ENCODE peak calls at places on chromosomes 13 and 19, in ten cellular contexts. S is esophagus squamous epithelium, B is PC-9, D is body of pancreas, F is pancreas, K is uterus, T is GM23338, M is cardiac muscle cell, Z is psoas muscle, X is ascending aorta. O is an unnamed sample. For H3K4me1, the result is how much of the 10 kb centered on the place peaks cover.

GRCh38 chr19:50214699-50215543 is 11.5 kb downstream of the MYH14 start:
- DNase-seq in S (no peak), B (peak), D (peak), F (peak), K (no peak), T (peak), M (no peak), Z (no peak), X (no peak), O (no peak)

GRCh38 chr19:38047048-38047435 is 140.0 kb downstream of the SIPA1L3 start:
- DNase-seq in S (no peak), B (no peak), D (no peak), F (no peak), K (no peak), T (no peak), M (no peak), Z (no peak), X (no peak), O (no peak)

GRCh38 chr19:7969560-7969949 is 26.1 kb upstream of the TIMM44 start:
- DNase-seq in S (no peak), B (no peak), D (no peak), F (no peak), K (no peak), T (peak), M (no peak), Z (no peak), X (no peak), O (no peak)

GRCh38 chr19:2887391-2887914 is 13.3 kb upstream of the ZNF57 start:
- DNase-seq in S (no peak), B (peak), D (no peak), F (no peak), K (no peak), T (peak), M (peak), Z (no peak), X (no peak), O (no peak)

GRCh38 chr13:99057310-99057975 is 79.6 kb upstream of the DOCK9 start:
- DNase-seq in S (no peak), B (peak), D (no peak), F (no peak), K (peak), T (no peak), M (no peak), Z (no peak), X (no peak), O (no peak)

GRCh38 chr19:45322311-45322710 is 364 bp downstream of the CKM start:
- DNase-seq in S (no peak), B (no peak), D (no peak), F (no peak), K (no peak), T (no peak), M (peak), Z (peak), X (no peak), O (no peak)

GRCh38 chr19:51959791-51960190 is 26.8 kb downstream of the ZNF350 start:
- DNase-seq in S (no peak), B (no peak), D (no peak), F (no peak), K (no peak), T (no peak), M (no peak), Z (no peak), X (no peak), O (no peak)

GRCh38 chr13:107534548-107534947 is 680.8 kb downstream of the LIG4 start:
- DNase-seq in S (no peak), B (no peak), D (no peak), F (no peak), K (no peak), T (no peak), M (no peak), Z (no peak), X (no peak), O (no peak)

GRCh38 chr13:110329798-110330461 is 22.8 kb downstream of the COL4A2 start:
- DNase-seq in S (no peak), B (no peak), D (no peak), F (no peak), K (no peak), T (no peak), M (no peak), Z (no peak), X (no peak), O (no peak)

GRCh38 chr13:40341086-40341471 is 325.4 kb downstream of the FOXO1 start:
- DNase-seq in S (no peak), B (no peak), D (no peak), F (no peak), K (no peak), T (peak), M (no peak), Z (no peak), X (no peak), O (no peak)

GRCh38 chr19:48970923-48971395 is 5.8 kb downstream of the FTL start:
- DNase-seq in S (no peak), B (peak), D (peak), F (no peak), K (peak), T (peak), M (peak), Z (peak), X (no peak), O (no peak)

GRCh38 chr13:95300625-95301134 is 571 bp downstream of the ABCC4 start:
- DNase-seq in S (no peak), B (no peak), D (peak), F (peak), K (peak), T (peak), M (peak), Z (peak), X (no peak), O (no peak)

GRCh38 chr19:48363500-48363809 is 285 bp downstream of the TMEM143 start:
- DNase-seq in S (no peak), B (no peak), D (no peak), F (peak), K (no peak), T (peak), M (no peak), Z (no peak), X (no peak), O (no peak)

GRCh38 chr13:51067376-51068125 is 43.5 kb downstream of the C13orf42 start:
- DNase-seq in S (no peak), B (no peak), D (no peak), F (no peak), K (no peak), T (no peak), M (no peak), Z (no peak), X (no peak), O (no peak)

GRCh38 chr19:46000497-46001246 is 5.4 kb downstream of the CCDC61 start:
- DNase-seq in S (no peak), B (no peak), D (peak), F (peak), K (no peak), T (peak), M (peak), Z (peak), X (no peak), O (no peak)

GRCh38 chr19:38266981-38267597 is 2.7 kb downstream of the SPINT2 start:
- DNase-seq in S (no peak), B (peak), D (no peak), F (no peak), K (no peak), T (no peak), M (no peak), Z (no peak), X (no peak), O (no peak)

GRCh38 chr19:31304877-31305312 is 44.3 kb downstream of the TSHZ3 start:
- DNase-seq in S (no peak), B (no peak), D (no peak), F (no peak), K (no peak), T (no peak), M (no peak), Z (no peak), X (no peak), O (no peak)

GRCh38 chr19:5987077-5987818 is 9.3 kb upstream of the RANBP3 start:
- DNase-seq in S (no peak), B (peak), D (peak), F (peak), K (peak), T (peak), M (peak), Z (peak), X (peak), O (no peak)

GRCh38 chr19:20661150-20661819 is at the start of gene ZNF626:
- DNase-seq in S (peak), B (peak), D (peak), F (peak), K (peak), T (peak), M (peak), Z (peak), X (peak), O (peak)

GRCh38 chr19:43642531-43642930 is 2.9 kb upstream of the CADM4 start:
- DNase-seq in S (no peak), B (no peak), D (no peak), F (no peak), K (no peak), T (no peak), M (no peak), Z (no peak), X (no peak), O (no peak)

GRCh38 chr13:113209880-113210421 is 538 bp downstream of the CUL4A start:
- DNase-seq in S (no peak), B (peak), D (peak), F (peak), K (peak), T (peak), M (peak), Z (peak), X (no peak), O (no peak)

GRCh38 chr13:113210834-113211233 is 1.4 kb downstream of the CUL4A start:
- DNase-seq in S (no peak), B (peak), D (no peak), F (no peak), K (no peak), T (no peak), M (no peak), Z (no peak), X (no peak), O (no peak)

GRCh38 chr13:113209336-113209879 is at the start of gene CUL4A:
- DNase-seq in S (no peak), B (peak), D (peak), F (peak), K (peak), T (peak), M (peak), Z (peak), X (no peak), O (no peak)

GRCh38 chr13:113208424-113209335 is at the start of gene PCID2:
- DNase-seq in S (peak), B (peak), D (peak), F (peak), K (peak), T (peak), M (peak), Z (peak), X (peak), O (peak)

GRCh38 chr13:113211774-113212173 is 2.4 kb downstream of the CUL4A start:
- DNase-seq in S (no peak), B (peak), D (no peak), F (no peak), K (no peak), T (peak), M (no peak), Z (no peak), X (no peak), O (no peak)
- TF ChIP-seq CTCF in S (no peak), B (no peak), D (no peak), F (no peak), K (no peak), T (peak), M (no peak), Z (no peak), X (no peak), O (no peak)

GRCh38 chr13:80447747-80448146 is 106.8 kb upstream of the SPRY2 start:
- DNase-seq in S (no peak), B (no peak), D (no peak), F (no peak), K (no peak), T (no peak), M (no peak), Z (no peak), X (no peak), O (no peak)
- H3K4me1 ChIP-seq in S (under half), B (under half), D (under half), F (under half), K (under half), T (under half), M (under half), Z (under half), X (under half), O (under half)

GRCh38 chr19:30253581-30253996 is 118.6 kb upstream of the ZNF536 start:
- DNase-seq in S (no peak), B (no peak), D (no peak), F (no peak), K (no peak), T (no peak), M (no peak), Z (no peak), X (no peak), O (no peak)
- TF ChIP-seq CTCF in S (no peak), B (no peak), D (no peak), F (no peak), K (no peak), T (no peak), M (no peak), Z (no peak), X (no peak), O (no peak)

DNA sequence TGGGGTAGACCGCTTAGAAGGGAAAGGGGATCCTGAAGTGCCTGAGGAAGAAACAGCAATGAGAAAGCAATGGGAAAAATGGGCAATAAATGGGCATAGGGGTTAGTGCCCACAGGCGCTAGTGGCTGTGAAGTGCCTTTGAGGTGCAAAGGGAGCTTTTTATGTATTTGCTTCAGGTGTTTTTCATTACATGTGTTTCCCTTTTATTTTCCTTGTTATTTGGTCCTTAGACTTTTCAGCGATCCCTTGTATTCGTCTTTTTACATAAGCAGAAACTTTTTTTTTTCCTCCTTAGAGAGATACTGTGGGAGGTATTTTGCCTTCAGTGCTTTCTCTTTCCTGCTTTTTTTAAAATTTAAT is 19.6 kb downstream of the NFIX start:
- DNase-seq in S (no peak), B (no peak), D (no peak), F (no peak), K (no peak), T (peak), M (no peak), Z (no peak), X (no peak), O (no peak)
- H3K4me1 ChIP-seq in S (half or more), B (under half), D (under half), F (under half), K (under half), T (half or more), M (under half), Z (half or more), X (half or more), O (half or more)

DNA sequence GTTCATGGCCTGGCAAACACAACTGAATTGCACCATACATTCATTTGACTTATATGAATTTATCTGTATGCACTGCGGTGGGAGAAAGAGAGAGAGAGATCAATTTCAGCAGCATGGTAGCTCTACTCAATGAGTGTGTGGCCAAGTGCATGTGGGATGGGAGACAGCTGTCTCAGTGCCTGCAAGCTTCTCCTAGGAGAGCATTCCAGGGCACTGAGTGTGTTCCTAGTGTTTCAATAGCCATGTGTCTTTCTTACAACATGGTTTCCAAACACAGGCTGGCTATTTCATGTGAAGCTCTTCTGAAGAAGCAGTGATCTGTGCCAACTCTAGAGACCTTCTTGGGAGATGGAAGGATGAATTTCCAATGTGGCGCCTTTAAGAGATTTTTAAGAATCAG is 43.5 kb downstream of the NEK5 start:
- DNase-seq in S (no peak), B (no peak), D (no peak), F (no peak), K (no peak), T (no peak), M (no peak), Z (no peak), X (no peak), O (no peak)
- TF ChIP-seq CTCF in S (no peak), B (no peak), D (no peak), F (no peak), K (no peak), T (no peak), M (no peak), Z (no peak), X (no peak), O (no peak)

GRCh38 chr19:15253513-15253912 is 21.3 kb upstream of the EPHX3 start:
- DNase-seq in S (no peak), B (no peak), D (no peak), F (no peak), K (peak), T (no peak), M (no peak), Z (no peak), X (no peak), O (no peak)

GRCh38 chr19:15251749-15252397 is 19.6 kb upstream of the EPHX3 start:
- DNase-seq in S (no peak), B (peak), D (peak), F (peak), K (peak), T (peak), M (peak), Z (peak), X (peak), O (peak)

GRCh38 chr19:15251010-15251748 is 18.9 kb upstream of the EPHX3 start:
- DNase-seq in S (no peak), B (no peak), D (no peak), F (no peak), K (peak), T (no peak), M (no peak), Z (peak), X (no peak), O (peak)

GRCh38 chr19:15253076-15253475 is 20.8 kb upstream of the EPHX3 start:
- DNase-seq in S (no peak), B (no peak), D (no peak), F (no peak), K (no peak), T (no peak), M (no peak), Z (no peak), X (no peak), O (no peak)

GRCh38 chr19:15252398-15253018 is 20.3 kb upstream of the EPHX3 start:
- DNase-seq in S (no peak), B (no peak), D (no peak), F (no peak), K (no peak), T (peak), M (no peak), Z (no peak), X (no peak), O (no peak)
- H3K4me1 ChIP-seq in S (half or more), B (under half), D (half or more), F (under half), K (under half), T (under half), M (under half), Z (half or more), X (half or more), O (half or more)

GRCh38 chr19:13068064-13068807 is 34.4 kb downstream of the LYL1 start:
- DNase-seq in S (no peak), B (no peak), D (no peak), F (no peak), K (no peak), T (no peak), M (no peak), Z (no peak), X (no peak), O (no peak)

GRCh38 chr19:13071444-13072205 is 31.0 kb downstream of the LYL1 start:
- DNase-seq in S (no peak), B (no peak), D (no peak), F (no peak), K (no peak), T (no peak), M (no peak), Z (no peak), X (no peak), O (no peak)

GRCh38 chr19:13066933-13067831 is 35.5 kb downstream of the LYL1 start:
- DNase-seq in S (no peak), B (no peak), D (no peak), F (no peak), K (no peak), T (no peak), M (no peak), Z (no peak), X (no peak), O (no peak)

GRCh38 chr19:13070425-13071140 is 32.1 kb downstream of the LYL1 start:
- DNase-seq in S (no peak), B (no peak), D (no peak), F (no peak), K (no peak), T (no peak), M (no peak), Z (peak), X (no peak), O (no peak)

DNA sequence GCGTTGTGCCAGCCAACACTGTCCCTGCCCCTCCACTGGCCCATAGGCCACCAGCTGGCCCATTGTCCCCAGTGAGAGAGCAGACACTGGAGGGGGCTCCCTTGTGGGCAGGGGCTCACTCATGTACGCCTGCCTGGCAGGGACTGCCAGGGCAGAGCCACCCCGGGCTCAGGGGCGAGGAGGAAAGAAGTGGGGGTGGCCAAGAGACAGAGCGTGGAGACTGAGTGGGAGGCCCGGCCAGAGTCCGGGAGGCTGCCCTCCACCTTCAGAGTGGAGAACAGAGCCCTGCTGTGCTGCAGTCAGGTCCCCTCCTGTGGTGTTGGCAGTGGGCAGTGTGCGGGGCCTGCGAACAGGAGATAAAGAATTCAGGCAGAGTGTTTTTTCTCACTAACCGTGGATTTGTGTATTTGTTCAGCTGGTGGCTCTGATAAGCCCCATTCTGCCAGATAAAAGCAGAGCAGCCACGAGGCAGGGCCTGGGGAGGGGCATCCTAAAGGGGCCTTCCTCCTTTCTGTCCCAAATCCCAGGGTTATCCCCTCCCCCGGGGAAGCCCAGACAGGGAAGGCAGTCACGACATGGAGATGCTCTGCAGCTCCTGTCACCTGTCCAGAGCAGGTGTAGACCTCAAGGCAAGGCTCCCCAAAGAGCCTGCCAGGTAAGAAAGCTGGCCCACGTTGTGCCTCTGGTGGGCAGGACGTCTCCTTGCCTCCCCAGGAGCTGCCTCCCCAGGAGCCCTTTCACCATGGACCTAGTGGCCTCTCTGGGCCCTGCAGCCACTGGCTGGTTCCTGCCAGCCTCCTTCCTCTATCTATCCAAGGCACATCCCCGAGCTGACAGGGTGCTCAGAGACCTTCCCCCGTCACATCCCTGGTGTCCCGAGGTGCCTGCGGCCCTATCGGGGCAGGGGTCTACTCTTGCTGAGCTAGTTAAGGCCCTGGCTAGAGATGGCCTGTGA is 33.0 kb downstream of the LYL1 start:
- DNase-seq in S (no peak), B (no peak), D (no peak), F (peak), K (no peak), T (no peak), M (no peak), Z (no peak), X (no peak), O (no peak)
- TF ChIP-seq CTCF in S (no peak), B (no peak), D (no peak), F (no peak), K (no peak), T (no peak), M (peak), Z (no peak), X (no peak), O (peak)